ENCODE peak calls at places on chromosomes 13 and 19, in eight cellular contexts. V is heart left ventricle, P is IMR-90, H is testis, U is uterus, A is upper lobe of left lung, I is endothelial cell of umbilical vein, O is ovary. E is an unnamed sample.

GRCh38 chr19:4278926-4279529 is at the start of gene SHD:
- DNase-seq in I (no peak), H (no peak), O (no peak), V (no peak), U (no peak), P (no peak), A (peak; percentile 81), E (no peak)

GRCh38 chr19:16190736-16191135 is 5.5 kb downstream of the FAM32A start:
- DNase-seq in H (no peak), U (no peak), O (no peak), V (no peak), A (no peak), P (no peak), I (no peak), E (no peak)

GRCh38 chr19:34120846-34121639 is 51.3 kb upstream of the LSM14A start:
- DNase-seq in A (no peak), H (peak; percentile 43), V (no peak), I (peak; percentile 65), U (no peak), O (no peak), P (peak; percentile 52), E (no peak)

GRCh38 chr13:112356190-112356589 is 20.0 kb upstream of the SPACA7 start:
- DNase-seq in A (no peak), I (no peak), O (no peak), P (no peak), U (no peak), H (no peak), V (no peak), E (no peak)

GRCh38 chr13:42667638-42668037 is 93.7 kb downstream of the TNFSF11 start:
- DNase-seq in A (no peak), V (no peak), I (no peak), U (no peak), H (no peak), O (no peak), P (no peak), E (no peak)

GRCh38 chr13:51315658-51316057 is 23.8 kb upstream of the SERPINE3 start:
- DNase-seq in O (no peak), U (no peak), P (no peak), V (no peak), H (no peak), A (no peak), I (no peak), E (no peak)

GRCh38 chr19:57934820-57935665 is at the start of gene ZNF418:
- DNase-seq in O (peak; percentile 60), V (peak; percentile 63), H (peak; percentile 91), A (peak; percentile 87), U (peak; percentile 50), I (peak; percentile 76), P (peak; percentile 84), E (peak; percentile 25)

GRCh38 chr19:55720214-55720746 is 17.9 kb downstream of the NLRP9 start:
- DNase-seq in U (no peak), O (no peak), A (no peak), V (no peak), P (no peak), H (no peak), I (no peak), E (no peak)

GRCh38 chr19:33118643-33119042 is 13.3 kb upstream of the WDR88 start:
- DNase-seq in V (no peak), U (no peak), H (no peak), A (no peak), P (no peak), O (no peak), I (no peak), E (no peak)

GRCh38 chr13:76129305-76130040 is 493.3 kb downstream of the LMO7 start:
- DNase-seq in V (no peak), H (no peak), I (no peak), U (no peak), O (no peak), A (no peak), P (no peak), E (no peak)

GRCh38 chr19:44903602-44904425 is 1.8 kb upstream of the APOE start:
- DNase-seq in H (peak; percentile 86), A (peak; percentile 97), P (peak; percentile 49), I (peak; percentile 73), U (peak; percentile 73), V (peak; percentile 65), O (peak; percentile 81), E (peak; percentile 42)

GRCh38 chr13:111335263-111335662 is 14.8 kb downstream of the TEX29 start:
- DNase-seq in P (no peak), I (no peak), O (no peak), H (no peak), V (no peak), A (no peak), U (no peak), E (no peak)

GRCh38 chr19:14561832-14562351 is 10.0 kb downstream of the NDUFB7 start:
- DNase-seq in A (peak; percentile 74), V (peak; percentile 68), H (peak; percentile 54), I (no peak), O (no peak), U (no peak), P (peak; percentile 19), E (peak; percentile 55)

GRCh38 chr19:41398603-41399002 is 985 bp downstream of the BCKDHA start:
- DNase-seq in V (no peak), O (no peak), A (no peak), P (no peak), I (no peak), H (no peak), U (no peak), E (no peak)

GRCh38 chr19:41395355-41395754 is 1.8 kb downstream of the EXOSC5 start:
- DNase-seq in I (no peak), U (no peak), V (no peak), H (no peak), P (no peak), O (no peak), A (no peak), E (no peak)

GRCh38 chr19:41399091-41399490 is 1.5 kb downstream of the BCKDHA start:
- DNase-seq in O (no peak), H (no peak), U (no peak), V (no peak), P (no peak), I (no peak), A (no peak), E (no peak)

GRCh38 chr19:41398042-41398403 is 405 bp downstream of the BCKDHA start:
- DNase-seq in I (no peak), O (no peak), U (no peak), V (no peak), A (no peak), P (no peak), H (no peak), E (no peak)

GRCh38 chr19:41397086-41398041 is at the start of the genes BCKDHA and EXOSC5:
- DNase-seq in H (peak; percentile 100), P (peak; percentile 100), I (peak; percentile 100), O (peak; percentile 100), U (peak; percentile 99), V (peak; percentile 100), A (peak; percentile 99), E (peak; percentile 99)
- TF ChIP-seq POLR2A in H (no peak), P (peak; percentile 43), I (peak; percentile 43), O (peak; percentile 48), U (peak; percentile 15), V (no peak), A (peak; percentile 41), E (peak; percentile 67)

GRCh38 chr19:19223060-19223459 is 11.3 kb downstream of the NCAN start:
- DNase-seq in I (no peak), V (no peak), P (no peak), O (no peak), A (no peak), H (no peak), U (no peak), E (no peak)

GRCh38 chr19:19224852-19225494 is 13.2 kb downstream of the NCAN start:
- DNase-seq in V (peak; percentile 50), I (peak; percentile 35), O (peak; percentile 30), A (peak; percentile 94), U (peak; percentile 40), H (peak; percentile 65), P (peak; percentile 44), E (no peak)

GRCh38 chr19:19224150-19224851 is 12.5 kb downstream of the NCAN start:
- DNase-seq in P (no peak), I (no peak), O (no peak), H (no peak), A (no peak), U (no peak), V (no peak), E (no peak)

GRCh38 chr19:19226204-19226603 is 14.4 kb downstream of the NCAN start:
- DNase-seq in U (no peak), P (no peak), I (no peak), H (no peak), A (no peak), O (no peak), V (no peak), E (no peak)

DNA sequence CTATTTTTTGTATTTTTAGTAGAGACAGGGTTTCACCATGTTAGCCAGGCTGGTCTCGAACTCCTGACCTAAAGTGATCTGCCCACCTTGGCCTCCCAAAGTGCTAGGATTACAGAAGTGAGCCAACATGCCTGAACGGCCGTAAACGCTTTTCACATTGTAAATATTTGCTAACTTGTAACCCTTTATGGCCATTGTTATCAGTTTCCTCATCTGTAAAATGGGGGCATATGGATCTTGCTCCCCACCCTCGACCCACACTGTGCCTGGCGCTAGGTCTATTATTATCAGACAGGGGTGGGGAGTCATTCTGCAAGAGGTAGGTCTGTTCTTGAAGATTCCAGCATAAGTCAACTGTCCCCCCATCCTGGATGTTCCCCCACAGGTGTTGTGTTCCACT is 11.9 kb downstream of the NCAN start:
- DNase-seq in I (no peak), U (no peak), V (no peak), P (no peak), H (no peak), A (no peak), O (no peak), E (no peak)
- H3K27ac ChIP-seq in I (no peak overlapping the region), U (no peak overlapping the region), V (no peak overlapping the region), P (no peak overlapping the region), H (no peak overlapping the region), A (no peak overlapping the region), O (no peak overlapping the region), E (no peak overlapping the region)

DNA sequence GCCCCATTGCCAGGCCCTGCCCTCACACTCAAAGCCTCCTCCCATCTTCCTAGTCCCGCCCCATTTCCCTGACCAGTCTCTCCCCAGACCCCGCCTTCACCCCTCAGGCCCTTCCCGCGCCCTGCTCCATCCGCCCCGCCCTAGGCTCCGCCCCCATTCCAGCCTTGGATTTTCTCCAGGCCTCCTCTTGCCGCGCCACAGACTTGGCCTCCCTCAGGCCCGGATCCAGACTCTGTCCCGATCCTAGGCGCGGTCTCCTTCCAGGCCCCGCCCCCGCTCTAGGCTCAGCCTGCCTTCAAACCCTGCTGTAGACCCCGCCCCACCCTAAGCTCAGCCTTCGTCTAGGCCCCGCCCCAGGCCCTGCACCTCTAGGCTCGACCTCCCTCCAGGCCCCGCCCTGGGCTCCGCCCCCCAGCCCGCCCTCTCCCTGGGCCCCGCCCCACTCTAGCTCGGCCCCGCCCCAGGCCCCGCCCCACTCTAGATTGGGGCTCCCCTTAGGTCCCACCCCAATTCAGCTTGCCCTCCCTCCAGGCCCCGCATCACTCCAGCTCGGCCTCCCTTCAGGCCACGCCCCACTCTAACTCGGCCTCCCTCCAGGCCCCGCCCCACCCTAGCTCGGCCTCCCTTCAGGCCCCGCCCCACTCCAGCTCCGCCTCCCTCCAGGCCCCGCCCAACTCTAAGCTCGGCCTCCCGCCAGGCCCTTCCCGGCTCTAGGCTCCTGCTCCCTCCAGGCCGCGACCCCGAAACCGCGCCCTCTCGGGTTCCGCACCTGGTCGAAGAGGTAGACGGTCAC is 18.5 kb downstream of the LMTK3 start:
- DNase-seq in O (peak; percentile 97), I (peak; percentile 97), U (peak; percentile 91), P (peak; percentile 94), H (peak; percentile 94), V (peak; percentile 97), A (peak; percentile 98), E (peak; percentile 80)
- TF ChIP-seq POLR2A in O (peak; percentile 76), I (peak; percentile 73), U (peak; percentile 57), P (no peak), H (no peak), V (no peak), A (no peak), E (no peak)

GRCh38 chr19:625257-625656 is 8.1 kb downstream of the POLRMT start:
- DNase-seq in A (peak; percentile 42), V (no peak), U (no peak), O (no peak), H (no peak), P (no peak), I (no peak), E (no peak)
- H3K27ac ChIP-seq in A (no peak overlapping the region), V (no peak overlapping the region), U (no peak overlapping the region), O (no peak overlapping the region), H (no peak overlapping the region), P (no peak overlapping the region), I (no peak overlapping the region), E (no peak overlapping the region)